ENCODE peak calls at places on chromosomes 5 and 9, in nine cellular contexts. B is neural progenitor cell, R is IMR-90, F is SK-N-SH, V is GM23338, W is fibroblast of lung, D is HCT116, Y is K562, I is astrocyte. Q is an unnamed sample.

GRCh38 chr9:136111190-136111589 is 7.5 kb downstream of the TMEM250 start:
- DNase-seq in B (no peak), I (no peak), Y (no peak), F (no peak), R (no peak), V (no peak), D (no peak), W (no peak), Q (no peak)

GRCh38 chr9:112891521-112891920 is 845 bp upstream of the SLC46A2 start:
- DNase-seq in D (no peak), W (no peak), R (no peak), Y (no peak), F (no peak), V (no peak), B (no peak), I (no peak), Q (no peak)

GRCh38 chr5:15366676-15367391 is 133.1 kb upstream of the FBXL7 start:
- DNase-seq in R (no peak), D (no peak), W (peak), B (no peak), V (no peak), Y (no peak), F (no peak), I (peak), Q (no peak)

GRCh38 chr5:83925321-83925877 is 204.7 kb upstream of the HAPLN1 start:
- DNase-seq in Y (no peak), D (peak), I (peak), F (no peak), R (peak), V (no peak), W (peak), B (no peak), Q (no peak)

GRCh38 chr5:41194339-41194738 is 19.0 kb downstream of the C6 start:
- DNase-seq in V (no peak), F (no peak), D (no peak), W (no peak), I (no peak), B (no peak), R (no peak), Y (no peak), Q (no peak)

GRCh38 chr9:130860458-130861316 is 25.6 kb downstream of the ABL1 start:
- DNase-seq in Y (peak), D (peak), V (peak), W (peak), B (peak), F (no peak), I (peak), R (peak), Q (no peak)

GRCh38 chr9:86408121-86408520 is 53.9 kb upstream of the TUT7 start:
- DNase-seq in V (no peak), Y (no peak), I (peak), F (no peak), R (peak), W (peak), B (no peak), D (no peak), Q (no peak)

GRCh38 chr9:36936498-36936831 is 97.6 kb downstream of the PAX5 start:
- DNase-seq in V (no peak), W (no peak), F (no peak), B (no peak), Y (no peak), D (no peak), R (no peak), I (no peak), Q (no peak)

GRCh38 chr5:97538916-97539315 is 355.9 kb upstream of the RIOK2 start:
- DNase-seq in D (no peak), V (no peak), R (no peak), W (no peak), Y (no peak), B (peak), F (no peak), I (no peak), Q (no peak)

GRCh38 chr5:80109549-80110478 is 74.7 kb downstream of the THBS4 start:
- DNase-seq in I (no peak), W (no peak), B (peak), V (peak), Y (no peak), D (no peak), F (peak), R (no peak), Q (no peak)

GRCh38 chr5:128965011-128965637 is at the start of gene SLC27A6:
- DNase-seq in B (peak), D (peak), W (peak), Y (peak), F (peak), I (no peak), V (peak), R (no peak), Q (no peak)

DNA sequence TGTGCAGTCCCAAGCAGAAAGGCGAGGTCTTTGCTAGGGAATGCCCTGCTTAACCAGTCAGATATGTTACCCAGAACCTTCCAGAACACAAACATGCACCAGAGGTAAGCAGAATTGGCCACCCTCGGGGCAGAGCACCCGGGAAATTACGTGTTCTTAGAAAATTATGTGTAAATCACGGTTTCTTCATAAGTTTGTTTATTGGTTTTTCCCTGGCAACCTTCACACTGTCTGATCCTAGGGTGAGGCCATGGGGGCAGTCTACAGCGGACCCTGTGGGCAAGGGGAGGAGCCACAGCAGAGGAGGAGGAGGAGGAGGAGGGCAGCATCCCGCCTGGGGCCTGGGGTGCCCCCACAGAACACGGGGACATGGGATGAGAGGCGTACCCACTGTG is 31.4 kb downstream of the RXRA start:
- DNase-seq in R (no peak), F (no peak), V (no peak), I (no peak), B (no peak), W (no peak), D (no peak), Y (no peak), Q (no peak)
- H3K4me2 ChIP-seq in R (no peak), F (no peak), V (no peak), I (no peak), B (no peak), W (no peak), D (no peak), Y (no peak), Q (no peak)

DNA sequence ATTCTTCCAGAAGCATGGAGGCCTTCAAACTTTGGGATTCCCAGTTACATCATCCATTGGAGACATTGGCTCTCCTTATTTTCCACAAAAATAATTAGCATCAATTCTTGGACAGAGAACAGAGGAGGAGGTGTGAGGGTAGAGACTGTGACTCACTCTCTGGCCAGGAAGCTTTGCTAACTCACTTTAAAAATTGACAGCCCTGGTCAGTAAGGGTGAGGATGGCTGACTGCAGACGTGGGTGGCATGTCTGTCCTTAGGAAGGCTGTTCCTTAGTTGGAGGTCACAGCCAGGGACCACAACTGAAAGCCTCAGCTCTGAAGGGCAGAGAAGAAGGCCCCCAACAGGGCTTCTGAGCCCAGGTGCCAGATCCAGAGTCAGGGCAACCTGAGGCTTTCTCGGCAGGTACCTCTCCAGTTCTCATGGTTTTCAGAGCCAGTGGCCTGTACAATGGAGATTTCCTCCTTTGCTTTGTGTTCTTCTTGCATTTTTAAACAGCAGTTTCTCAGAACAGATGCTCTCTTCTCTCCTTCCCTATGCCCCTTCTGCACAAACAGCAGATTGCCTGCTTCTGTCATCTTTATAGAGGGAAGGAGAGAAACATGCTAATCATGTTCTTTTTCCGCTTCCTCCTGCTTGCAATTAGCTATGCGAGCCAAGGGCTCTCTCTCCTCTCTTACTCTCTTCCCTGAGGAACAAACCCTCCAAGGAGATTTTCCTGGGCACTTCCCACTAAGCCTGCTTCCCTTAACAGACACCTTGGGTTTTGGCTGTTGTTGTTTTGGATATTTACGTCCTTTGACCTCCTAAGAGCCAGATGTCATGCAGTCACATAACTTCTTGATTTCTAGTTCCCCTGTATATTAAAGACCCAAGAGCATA is 92.5 kb upstream of the ZNF366 start:
- DNase-seq in I (peak), W (peak), D (no peak), F (no peak), R (peak), B (no peak), Y (no peak), V (no peak), Q (no peak)
- H3K4me2 ChIP-seq in I (peak), W (peak), D (peak), F (peak), R (peak), B (no peak), Y (no peak), V (no peak), Q (no peak)

GRCh38 chr9:105329729-105330082 is 85.3 kb downstream of the SLC44A1 start:
- DNase-seq in W (no peak), R (no peak), D (no peak), Y (no peak), V (no peak), F (no peak), B (no peak), I (no peak), Q (no peak)
- H3K4me2 ChIP-seq in W (no peak), R (no peak), D (no peak), Y (no peak), V (no peak), F (no peak), B (no peak), I (no peak), Q (no peak)

DNA sequence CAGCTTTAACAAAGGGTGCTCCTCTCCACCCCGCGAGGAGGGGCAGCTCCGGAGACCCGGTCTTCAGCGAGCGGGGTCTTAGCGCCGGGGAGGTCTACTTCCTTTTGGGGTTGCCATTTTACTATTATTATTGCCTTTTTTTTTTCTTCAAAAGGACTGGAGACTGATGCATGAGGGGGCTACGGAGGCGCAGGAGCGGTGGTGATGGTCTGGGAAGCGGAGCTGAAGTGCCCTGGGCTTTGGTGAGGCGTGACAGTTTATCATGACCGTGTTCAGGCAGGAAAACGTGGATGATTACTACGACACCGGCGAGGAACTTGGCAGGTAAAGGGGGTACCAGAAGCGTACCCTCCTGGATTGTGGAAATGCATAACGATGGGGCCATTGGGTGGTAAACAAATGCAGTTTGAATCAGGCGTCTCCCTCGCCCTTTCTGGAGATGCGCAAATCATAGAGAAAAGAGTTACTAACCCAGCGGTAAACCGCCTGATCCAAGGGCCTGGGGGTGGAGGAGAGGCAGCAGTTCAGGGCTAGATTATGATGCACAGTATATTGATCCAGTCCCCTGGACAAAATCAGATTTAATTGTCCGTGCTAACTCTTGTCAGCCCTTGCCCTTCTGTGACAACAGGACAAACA is 1.3 kb downstream of the DAPK1 start:
- DNase-seq in W (peak), R (no peak), I (no peak), Y (no peak), V (peak), B (peak), D (no peak), F (peak), Q (no peak)
- H3K4me2 ChIP-seq in W (peak), R (no peak), I (peak), Y (peak), V (peak), B (peak), D (peak), F (no peak), Q (no peak)

DNA sequence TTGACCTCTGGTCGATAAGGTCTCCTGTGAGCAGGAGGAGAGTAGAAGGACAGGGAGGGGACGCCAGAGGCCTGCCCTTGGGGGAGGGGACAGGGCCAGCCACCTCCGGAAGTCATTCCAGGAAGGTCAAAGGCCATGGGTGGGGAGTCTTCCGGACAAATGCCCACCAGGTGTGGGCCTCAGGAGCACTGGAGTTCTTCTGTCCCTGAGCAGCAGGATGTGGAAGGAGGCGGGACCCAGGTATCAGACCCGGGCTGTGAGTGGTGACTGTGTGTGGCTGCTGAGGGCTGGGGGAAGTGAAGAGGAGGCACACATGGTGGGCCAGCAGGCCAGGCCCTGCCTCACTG is 13.9 kb downstream of the FGF18 start:
- DNase-seq in D (no peak), Y (peak), I (no peak), F (no peak), B (no peak), R (no peak), V (no peak), W (no peak), Q (no peak)
- H3K4me2 ChIP-seq in D (no peak), Y (no peak), I (no peak), F (no peak), B (no peak), R (no peak), V (no peak), W (no peak), Q (no peak)

GRCh38 chr5:137281201-137281600 is 217.9 kb downstream of the SPOCK1 start:
- DNase-seq in Y (no peak), B (no peak), I (peak), W (peak), V (no peak), R (no peak), D (no peak), F (no peak), Q (no peak)

GRCh38 chr5:137280656-137281055 is 218.5 kb downstream of the SPOCK1 start:
- DNase-seq in R (no peak), W (no peak), V (peak), I (no peak), D (no peak), Y (peak), B (no peak), F (no peak), Q (no peak)

GRCh38 chr5:137283801-137284200 is 215.3 kb downstream of the SPOCK1 start:
- DNase-seq in B (no peak), V (no peak), Y (no peak), D (no peak), I (no peak), W (no peak), R (no peak), F (no peak), Q (no peak)

GRCh38 chr5:137279631-137280236 is 219.4 kb downstream of the SPOCK1 start:
- DNase-seq in R (no peak), Y (no peak), I (no peak), B (no peak), D (no peak), W (no peak), V (no peak), F (no peak), Q (no peak)

GRCh38 chr5:137282216-137282615 is 216.9 kb downstream of the SPOCK1 start:
- DNase-seq in V (no peak), F (no peak), B (no peak), R (peak), W (peak), I (peak), Y (no peak), D (no peak), Q (no peak)
- H3K4me2 ChIP-seq in V (no peak), F (no peak), B (no peak), R (no peak), W (no peak), I (peak), Y (no peak), D (no peak), Q (no peak)

GRCh38 chr9:72462340-72462739 is 59.1 kb upstream of the TMC1 start:
- DNase-seq in I (peak), W (peak), F (no peak), R (peak), B (no peak), D (no peak), V (no peak), Y (no peak), Q (no peak)
- H3K4me2 ChIP-seq in I (peak), W (no peak), F (peak), R (no peak), B (no peak), D (no peak), V (no peak), Y (no peak), Q (no peak)

Q was measured in Karpas-422.